ENCODE peak calls at places on chromosomes 4 and X, in ten cellular contexts. D, X, F, S, Q, T, A, Y, O and K are unnamed samples.

GRCh38 chr4:155353923-155354540 is 22.7 kb downstream of the MAP9 start:
- DNase-seq in Q (peak), F (peak), T (peak), D (peak), Y (peak), O (peak), X (peak), A (peak), S (peak), K (peak)

GRCh38 chrX:78330068-78330467 is 2.7 kb upstream of the CYSLTR1 start:
- DNase-seq in A (no peak), Q (no peak), S (no peak), F (no peak), T (no peak), D (no peak), X (no peak), O (no peak), Y (no peak), K (no peak)

GRCh38 chrX:26851981-26852380 is 611.2 kb downstream of the PPP4R3C start:
- DNase-seq in F (no peak), T (no peak), S (no peak), Y (peak), D (no peak), X (no peak), Q (no peak), O (no peak), A (no peak), K (no peak)

GRCh38 chr4:40243390-40243948 is 46.6 kb downstream of the RHOH start:
- DNase-seq in S (no peak), O (no peak), F (no peak), Y (no peak), T (no peak), Q (no peak), X (no peak), D (no peak), A (no peak), K (no peak)

GRCh38 chr4:101355767-101356702 is 8.7 kb upstream of the PPP3CA start:
- DNase-seq in X (no peak), Q (no peak), T (no peak), D (no peak), A (no peak), O (no peak), Y (peak), F (peak), S (no peak), K (no peak)

GRCh38 chr4:114857831-114858230 is 255.6 kb downstream of the NDST4 start:
- DNase-seq in Q (no peak), A (no peak), O (no peak), S (no peak), T (no peak), Y (no peak), X (no peak), D (no peak), F (no peak), K (no peak)

GRCh38 chr4:186820371-186820990 is 96.8 kb upstream of the FAT1 start:
- DNase-seq in Y (no peak), Q (peak), A (peak), F (no peak), S (no peak), T (peak), D (peak), X (no peak), O (no peak), K (peak)

GRCh38 chrX:10574663-10575062 is 45.7 kb downstream of the MID1 start:
- DNase-seq in X (no peak), T (no peak), A (no peak), Q (no peak), F (no peak), Y (no peak), D (no peak), S (no peak), O (no peak), K (no peak)

GRCh38 chrX:40055495-40055894 is 42.3 kb downstream of the BCOR start:
- DNase-seq in Y (no peak), D (no peak), S (no peak), F (no peak), A (no peak), O (no peak), X (no peak), Q (no peak), T (no peak), K (no peak)

GRCh38 chr4:106569151-106570029 is 200.8 kb upstream of the GIMD1 start:
- DNase-seq in A (no peak), Y (no peak), F (no peak), O (no peak), D (no peak), Q (no peak), T (no peak), S (no peak), X (peak), K (no peak)

GRCh38 chrX:45592067-45592466 is 391.4 kb upstream of the DIPK2B start:
- DNase-seq in D (no peak), O (no peak), A (no peak), S (no peak), Q (no peak), F (no peak), T (no peak), X (no peak), Y (no peak), K (no peak)

GRCh38 chr4:176971576-176972105 is 178.9 kb upstream of the VEGFC start:
- DNase-seq in Q (no peak), A (no peak), Y (no peak), D (no peak), T (no peak), O (no peak), F (no peak), X (no peak), S (no peak), K (no peak)

GRCh38 chr4:3374667-3375066 is 67.1 kb upstream of the HGFAC start:
- DNase-seq in T (no peak), D (no peak), F (no peak), Q (peak), X (no peak), O (no peak), S (no peak), A (no peak), Y (no peak), K (no peak)

GRCh38 chr4:6472008-6472386 is 417 bp downstream of the PPP2R2C start:
- DNase-seq in D (no peak), Y (no peak), F (no peak), T (no peak), S (no peak), A (no peak), X (peak), Q (peak), O (peak), K (no peak)

GRCh38 chrX:29671426-29671825 is 543.9 kb upstream of the MAGEB2 start:
- DNase-seq in A (no peak), F (no peak), S (no peak), Y (no peak), X (no peak), T (no peak), D (no peak), Q (no peak), O (no peak), K (no peak)

GRCh38 chr4:6345096-6345830 is 75.6 kb downstream of the WFS1 start:
- DNase-seq in T (no peak), F (no peak), D (no peak), O (no peak), S (no peak), Y (no peak), A (no peak), X (no peak), Q (no peak), K (no peak)

DNA sequence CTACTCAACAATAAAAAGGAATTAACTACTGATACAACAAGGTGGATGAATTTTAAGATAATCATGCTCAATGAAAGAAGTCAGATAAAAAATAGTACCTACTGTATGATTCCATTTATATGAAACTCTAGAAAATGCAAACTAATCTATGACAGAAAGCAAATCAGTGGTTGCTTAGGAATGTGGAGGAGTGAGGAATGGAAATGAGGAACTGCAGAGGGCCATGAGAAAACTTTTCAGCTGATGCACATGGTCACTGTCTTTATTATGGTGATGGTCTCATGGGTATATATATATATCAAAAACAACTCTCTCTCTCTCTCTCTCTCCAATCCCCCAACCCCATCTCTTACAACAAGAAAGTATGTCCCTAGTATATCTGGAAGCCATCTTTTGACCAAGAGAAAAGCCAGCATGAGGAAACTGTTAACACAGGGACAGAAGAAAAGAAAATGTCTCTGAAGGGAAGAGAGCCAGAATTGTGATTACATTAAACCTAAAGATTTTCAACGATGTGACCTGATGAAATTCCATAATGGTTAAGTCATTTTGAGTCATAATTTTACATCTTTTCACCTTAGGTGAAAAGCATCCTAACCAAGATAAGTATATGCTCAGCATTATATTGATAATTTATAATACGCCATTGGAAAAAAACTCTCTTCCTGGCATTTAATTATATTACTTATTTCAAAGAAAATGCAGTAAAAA is 8.5 kb upstream of the NFKB1 start:
- DNase-seq in A (no peak), T (no peak), Y (no peak), X (no peak), D (no peak), O (no peak), F (no peak), S (no peak), Q (no peak), K (no peak)
- TF ChIP-seq EP300 in A (no peak), T (no peak), Y (no peak), X (no peak), D (no peak), O (no peak), F (no peak), S (no peak), Q (no peak), K (no peak)

DNA sequence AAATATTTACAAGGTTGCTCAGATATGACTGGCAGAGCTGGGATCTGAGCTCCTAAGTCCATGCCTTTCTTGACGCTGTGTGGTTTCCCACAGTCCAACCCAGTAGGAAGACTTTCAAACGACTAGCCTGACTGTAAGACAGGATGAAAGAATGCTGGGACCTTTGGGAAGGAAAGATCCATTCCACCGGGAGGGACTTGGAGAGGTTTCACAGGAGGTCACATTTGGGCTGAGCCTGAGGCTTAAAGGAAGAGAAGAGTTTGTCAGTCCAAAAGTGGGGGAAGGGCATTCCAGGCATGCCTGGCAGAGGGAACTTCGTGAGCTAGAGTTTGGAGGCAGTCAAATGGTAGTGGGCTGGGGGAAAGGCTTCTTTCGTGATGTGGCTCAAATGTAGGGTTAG is 1.5 kb downstream of the STARD8 start:
- DNase-seq in F (peak), A (no peak), X (no peak), Q (no peak), T (no peak), S (no peak), O (no peak), Y (no peak), D (no peak), K (no peak)
- TF ChIP-seq EP300 in F (no peak), A (no peak), X (no peak), Q (no peak), T (no peak), S (no peak), O (no peak), Y (no peak), D (no peak), K (no peak)

GRCh38 chrX:130885996-130886395 is 17.0 kb downstream of the ENOX2 start:
- DNase-seq in A (no peak), F (no peak), O (no peak), Y (no peak), D (no peak), Q (no peak), T (no peak), X (no peak), S (no peak), K (no peak)

GRCh38 chrX:130885508-130885907 is 17.5 kb downstream of the ENOX2 start:
- DNase-seq in Q (no peak), T (no peak), Y (no peak), O (no peak), S (no peak), X (no peak), A (no peak), F (no peak), D (no peak), K (no peak)

GRCh38 chrX:130884627-130885026 is 18.4 kb downstream of the ENOX2 start:
- DNase-seq in T (no peak), D (no peak), F (no peak), A (no peak), O (no peak), X (no peak), S (no peak), Q (no peak), Y (no peak), K (no peak)

DNA sequence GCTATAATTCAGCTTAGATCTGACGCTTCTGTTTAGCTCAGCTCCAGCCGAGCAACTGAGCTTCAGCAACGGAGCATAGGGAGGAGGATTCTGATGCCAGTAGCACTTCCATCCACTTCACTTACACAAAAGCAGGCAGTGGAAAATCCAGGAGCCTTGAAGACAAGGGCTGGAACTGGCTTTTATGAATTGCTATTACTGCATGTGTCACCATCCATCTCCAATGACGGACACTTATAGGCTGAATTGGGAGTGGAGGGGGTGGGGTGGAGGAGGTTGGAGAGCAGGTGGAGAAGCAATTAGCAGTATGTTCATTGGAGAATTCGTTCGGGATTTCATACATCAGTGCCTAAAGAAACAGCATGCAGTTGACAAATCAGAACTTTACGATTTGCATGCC is 15.6 kb downstream of the ENOX2 start:
- DNase-seq in O (no peak), D (no peak), F (no peak), Y (no peak), A (no peak), X (no peak), S (no peak), T (no peak), Q (no peak), K (no peak)
- TF ChIP-seq EP300 in O (no peak), D (no peak), F (no peak), Y (no peak), A (no peak), X (no peak), S (no peak), T (no peak), Q (no peak), K (no peak)

DNA sequence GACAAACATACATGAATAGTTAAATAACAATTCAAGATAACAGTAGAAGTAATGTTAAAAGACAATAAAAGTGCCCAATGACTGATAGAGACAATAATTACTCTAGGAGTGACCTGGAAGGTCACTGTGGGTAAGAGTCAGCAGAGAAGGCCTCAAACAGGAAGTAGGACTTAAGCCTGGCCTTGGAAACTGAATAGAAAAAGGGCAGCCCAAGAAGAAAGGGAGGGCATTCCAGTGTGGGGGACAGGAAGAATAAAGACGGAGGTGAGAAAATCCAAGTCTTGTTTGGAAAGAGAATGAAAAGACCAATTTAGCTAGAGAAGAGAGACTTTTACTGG is 6.0 kb downstream of the P2RY4 start:
- DNase-seq in X (no peak), T (no peak), Y (peak), Q (no peak), D (no peak), S (no peak), O (no peak), F (no peak), A (no peak), K (no peak)
- TF ChIP-seq EP300 in X (no peak), T (no peak), Y (no peak), Q (no peak), D (no peak), S (no peak), O (no peak), F (no peak), A (no peak), K (no peak)

GRCh38 chrX:68947882-68948605 is 119.2 kb downstream of the EFNB1 start:
- DNase-seq in D (no peak), F (no peak), Y (no peak), T (peak), A (no peak), S (no peak), Q (no peak), O (no peak), X (no peak), K (no peak)

GRCh38 chrX:68942797-68943196 is 114.0 kb downstream of the EFNB1 start:
- DNase-seq in D (no peak), O (no peak), T (no peak), F (no peak), Y (no peak), Q (peak), A (no peak), X (no peak), S (no peak), K (no peak)

GRCh38 chrX:68944211-68944610 is 115.4 kb downstream of the EFNB1 start:
- DNase-seq in S (no peak), A (no peak), Q (peak), F (no peak), O (no peak), Y (no peak), D (no peak), T (no peak), X (no peak), K (no peak)

GRCh38 chrX:68945081-68945602 is 116.3 kb downstream of the EFNB1 start:
- DNase-seq in Q (no peak), A (no peak), X (no peak), O (no peak), Y (no peak), F (no peak), S (no peak), T (no peak), D (no peak), K (no peak)

GRCh38 chrX:68945603-68946228 is 116.9 kb downstream of the EFNB1 start:
- DNase-seq in Y (no peak), F (peak), X (no peak), S (no peak), A (peak), Q (peak), T (no peak), O (peak), D (peak), K (no peak)
- TF ChIP-seq EP300 in Y (no peak), F (no peak), X (no peak), S (no peak), A (no peak), Q (no peak), T (no peak), O (no peak), D (no peak), K (no peak)

GRCh38 chr4:125140966-125141495 is 173.7 kb upstream of the FAT4 start:
- DNase-seq in D (no peak), X (no peak), A (no peak), T (peak), O (no peak), S (no peak), F (no peak), Q (no peak), Y (no peak), K (no peak)
- TF ChIP-seq EP300 in D (no peak), X (no peak), A (no peak), T (no peak), O (no peak), S (no peak), F (no peak), Q (no peak), Y (no peak), K (no peak)

DNA sequence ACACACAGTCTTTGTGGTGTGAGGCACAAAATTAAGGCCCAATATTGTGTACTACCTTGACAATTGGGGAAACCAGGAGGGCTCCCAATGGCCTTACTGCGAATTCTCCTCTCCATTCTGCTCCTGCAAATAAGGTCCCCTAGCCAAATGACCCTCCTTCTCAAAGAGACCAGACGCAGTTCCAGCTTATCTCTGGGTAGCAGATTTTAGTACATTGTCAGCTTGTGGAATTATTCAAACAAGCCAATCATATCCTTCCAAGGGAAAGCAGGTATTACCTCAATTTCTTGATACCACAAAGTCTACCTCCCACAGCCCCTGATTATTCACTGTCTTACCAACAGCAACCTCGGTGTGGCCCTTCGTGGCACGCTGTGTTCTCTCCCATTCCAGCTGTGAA is 7.8 kb upstream of the ZBTB33 start:
- DNase-seq in Q (no peak), T (peak), Y (no peak), D (no peak), X (no peak), A (peak), F (no peak), O (no peak), S (no peak), K (no peak)
- TF ChIP-seq EP300 in Q (no peak), T (no peak), Y (no peak), D (no peak), X (no peak), A (no peak), F (no peak), O (no peak), S (no peak), K (no peak)

GRCh38 chrX:155211208-155211607 is 5.1 kb upstream of the VBP1 start:
- DNase-seq in O (no peak), T (no peak), S (no peak), D (no peak), Y (no peak), F (no peak), X (no peak), Q (no peak), A (no peak), K (no peak)
- TF ChIP-seq EP300 in O (no peak), T (no peak), S (no peak), D (no peak), Y (no peak), F (no peak), X (no peak), Q (no peak), A (no peak), K (no peak)

DNA sequence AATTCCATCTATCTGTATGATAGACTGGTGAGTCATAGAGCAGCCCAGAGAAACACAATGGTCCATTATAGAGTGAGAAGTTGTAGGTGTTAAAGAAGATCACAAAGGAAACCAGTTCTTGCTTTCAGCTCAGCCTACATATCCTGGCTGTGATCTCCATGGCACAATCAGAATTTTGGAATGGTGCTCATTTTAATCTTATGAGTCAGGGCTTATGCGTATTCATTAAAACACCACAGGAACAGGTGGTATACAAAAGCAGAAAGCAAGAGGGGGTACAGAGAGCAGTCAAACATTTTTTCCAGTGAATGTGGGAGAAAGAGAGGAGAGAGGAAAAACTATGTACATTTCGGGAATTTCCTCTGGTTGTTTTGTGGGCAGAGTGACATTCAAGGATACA is 126.9 kb downstream of the MFAP3L start:
- DNase-seq in Q (no peak), X (no peak), O (no peak), F (no peak), A (no peak), S (no peak), T (no peak), D (no peak), Y (no peak), K (no peak)
- TF ChIP-seq EP300 in Q (no peak), X (no peak), O (no peak), F (no peak), A (no peak), S (no peak), T (no peak), D (no peak), Y (no peak), K (no peak)

DNA sequence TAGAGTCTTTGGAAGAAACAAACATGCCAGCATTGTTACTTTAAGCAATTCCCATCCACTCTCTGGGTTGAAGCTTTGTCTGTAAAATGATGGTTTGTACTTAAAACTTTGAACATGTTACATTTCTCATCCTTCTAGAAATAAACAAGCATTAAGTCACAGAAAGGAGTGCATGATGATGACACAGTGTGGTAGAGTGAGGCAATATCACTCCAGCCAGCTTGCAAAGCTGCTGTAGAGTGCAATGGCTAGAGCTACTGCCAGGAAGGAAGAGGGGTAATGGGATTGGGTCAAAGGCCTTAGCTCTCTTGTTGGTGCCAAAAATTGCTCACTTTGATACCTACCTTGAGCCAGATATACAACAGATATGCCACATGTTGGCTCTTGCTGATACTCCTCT is 12.3 kb upstream of the ENOX2 start:
- DNase-seq in S (no peak), D (no peak), F (no peak), X (no peak), Y (no peak), O (no peak), T (no peak), Q (no peak), A (no peak), K (no peak)
- TF ChIP-seq EP300 in S (no peak), D (no peak), F (no peak), X (no peak), Y (no peak), O (no peak), T (no peak), Q (no peak), A (no peak), K (no peak)